ENCODE peak calls at places on chromosomes 3 and 15, in six cellular contexts. One of them, this sample, is unnamed.

GRCh38 chr15:68783226-68784054 is 37.3 kb downstream of the ANP32A start:
- DNase-seq in GM12878: no peak
- DNase-seq in ovary: no peak
- DNase-seq in sigmoid colon: peak; percentile 63
- DNase-seq in stomach: peak; percentile 77
- DNase-seq in tibial nerve: no peak
- DNase-seq in this sample: peak; percentile 72

GRCh38 chr15:60328852-60329443 is 68.8 kb downstream of the ANXA2 start:
- DNase-seq in tibial nerve: peak; percentile 29
- DNase-seq in ovary: no peak
- DNase-seq in GM12878: no peak
- DNase-seq in sigmoid colon: no peak
- DNase-seq in stomach: no peak
- DNase-seq in this sample: no peak

GRCh38 chr15:34588046-34588674 is 4.7 kb upstream of the GOLGA8B start:
- DNase-seq in tibial nerve: peak; percentile 68
- DNase-seq in sigmoid colon: peak; percentile 84
- DNase-seq in stomach: peak; percentile 64
- DNase-seq in ovary: peak; percentile 69
- DNase-seq in GM12878: no peak
- DNase-seq in this sample: peak; percentile 64

GRCh38 chr15:90300541-90300940 is 35.1 kb downstream of the NGRN start:
- DNase-seq in ovary: no peak
- DNase-seq in sigmoid colon: no peak
- DNase-seq in GM12878: no peak
- DNase-seq in tibial nerve: no peak
- DNase-seq in stomach: no peak
- DNase-seq in this sample: no peak

GRCh38 chr3:158785972-158786371 is 15.9 kb upstream of the MFSD1 start:
- DNase-seq in sigmoid colon: no peak
- DNase-seq in ovary: no peak
- DNase-seq in GM12878: no peak
- DNase-seq in stomach: no peak
- DNase-seq in tibial nerve: no peak
- DNase-seq in this sample: no peak

GRCh38 chr3:177211503-177212277 is 14.4 kb upstream of the TBL1XR1 start:
- DNase-seq in tibial nerve: no peak
- DNase-seq in ovary: no peak
- DNase-seq in GM12878: no peak
- DNase-seq in stomach: peak; percentile 90
- DNase-seq in sigmoid colon: no peak
- DNase-seq in this sample: peak; percentile 88

GRCh38 chr3:6220361-6220957 is 640.5 kb upstream of the GRM7 start:
- DNase-seq in GM12878: no peak
- DNase-seq in ovary: no peak
- DNase-seq in stomach: no peak
- DNase-seq in sigmoid colon: no peak
- DNase-seq in tibial nerve: no peak
- DNase-seq in this sample: no peak

GRCh38 chr15:69742361-69742760 is 289.7 kb downstream of the RPLP1 start:
- DNase-seq in sigmoid colon: peak; percentile 86
- DNase-seq in stomach: no peak
- DNase-seq in tibial nerve: no peak
- DNase-seq in ovary: no peak
- DNase-seq in GM12878: no peak
- DNase-seq in this sample: no peak

GRCh38 chr3:51957520-51958205 is 2.5 kb downstream of the GPR62 start:
- DNase-seq in ovary: no peak
- DNase-seq in sigmoid colon: no peak
- DNase-seq in GM12878: no peak
- DNase-seq in stomach: no peak
- DNase-seq in tibial nerve: no peak
- DNase-seq in this sample: no peak

GRCh38 chr3:182740710-182741109 is 52.6 kb upstream of the ATP11B start:
- DNase-seq in GM12878: no peak
- DNase-seq in tibial nerve: no peak
- DNase-seq in stomach: peak; percentile 62
- DNase-seq in ovary: no peak
- DNase-seq in sigmoid colon: no peak
- DNase-seq in this sample: peak; percentile 64

GRCh38 chr15:29674661-29675533 is 147.4 kb downstream of the TJP1 start:
- DNase-seq in stomach: peak; percentile 85
- DNase-seq in GM12878: no peak
- DNase-seq in sigmoid colon: no peak
- DNase-seq in tibial nerve: no peak
- DNase-seq in ovary: peak; percentile 56
- DNase-seq in this sample: peak; percentile 83

GRCh38 chr3:5389057-5389456 is 201.6 kb downstream of the EDEM1 start:
- DNase-seq in stomach: no peak
- DNase-seq in GM12878: no peak
- DNase-seq in tibial nerve: no peak
- DNase-seq in sigmoid colon: no peak
- DNase-seq in ovary: no peak
- DNase-seq in this sample: no peak

GRCh38 chr3:159322322-159322939 is 520.6 kb downstream of the MFSD1 start:
- DNase-seq in ovary: no peak
- DNase-seq in sigmoid colon: no peak
- DNase-seq in GM12878: no peak
- DNase-seq in tibial nerve: no peak
- DNase-seq in stomach: no peak
- DNase-seq in this sample: peak; percentile 11

GRCh38 chr15:67472957-67473356 is 48.0 kb upstream of the C15orf61 start:
- DNase-seq in tibial nerve: no peak
- DNase-seq in GM12878: no peak
- DNase-seq in sigmoid colon: no peak
- DNase-seq in ovary: no peak
- DNase-seq in stomach: no peak
- DNase-seq in this sample: no peak

GRCh38 chr3:32048487-32049174 is 57.8 kb upstream of the GPD1L start:
- DNase-seq in tibial nerve: no peak
- DNase-seq in sigmoid colon: no peak
- DNase-seq in ovary: no peak
- DNase-seq in stomach: no peak
- DNase-seq in GM12878: no peak
- DNase-seq in this sample: no peak

GRCh38 chr3:40690696-40691597 is 166.2 kb downstream of the ZNF621 start:
- DNase-seq in sigmoid colon: peak; percentile 84
- DNase-seq in tibial nerve: peak; percentile 86
- DNase-seq in GM12878: no peak
- DNase-seq in stomach: peak; percentile 88
- DNase-seq in ovary: peak; percentile 72
- DNase-seq in this sample: peak; percentile 66

DNA sequence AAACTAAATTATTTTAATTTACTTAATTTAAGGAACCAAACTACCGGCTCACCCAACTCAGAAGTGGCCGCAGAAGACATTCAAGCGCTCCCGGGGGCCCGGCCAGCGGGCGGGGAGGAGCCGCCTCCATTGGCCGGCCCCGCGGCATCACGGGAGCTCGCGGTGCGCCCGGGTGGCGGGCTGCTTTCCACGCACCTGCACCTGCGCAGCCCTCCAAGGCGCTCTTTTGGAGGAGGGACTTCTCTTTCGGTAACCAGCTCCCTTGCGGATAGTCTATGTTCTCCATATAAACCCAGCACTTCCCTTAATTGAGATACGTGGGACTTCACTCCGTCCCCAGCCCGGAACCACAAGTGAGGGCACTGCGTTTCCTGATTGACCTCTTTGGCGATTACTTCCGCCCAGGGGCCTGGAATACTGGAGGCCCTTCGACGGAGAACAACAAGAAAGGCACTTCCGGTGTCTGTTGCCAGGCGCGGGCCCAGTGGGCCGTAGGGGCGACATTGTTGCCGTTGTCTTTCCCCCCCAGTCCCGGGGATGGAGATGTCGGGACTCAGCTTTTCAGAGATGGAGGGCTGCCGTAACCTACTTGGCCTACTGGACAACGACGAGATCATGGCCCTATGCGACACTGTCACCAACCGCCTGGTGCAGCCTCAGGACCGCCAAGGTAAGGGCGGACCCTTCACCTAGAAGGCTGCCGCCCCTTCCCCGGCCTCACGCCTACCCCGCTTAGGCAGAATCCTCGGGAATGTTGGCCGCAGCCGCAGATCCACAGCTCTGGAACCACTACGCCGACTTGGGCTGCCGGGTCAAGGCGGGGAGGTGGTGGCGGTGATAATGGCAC is at the start of gene C3orf38:
- DNase-seq in GM12878: peak; percentile 64
- DNase-seq in stomach: peak; percentile 85
- DNase-seq in ovary: peak; percentile 88
- DNase-seq in sigmoid colon: peak; percentile 94
- DNase-seq in tibial nerve: peak; percentile 86
- DNase-seq in this sample: peak; percentile 87
- TF ChIP-seq EP300 in GM12878: no peak
- TF ChIP-seq EP300 in stomach: no peak
- TF ChIP-seq EP300 in ovary: no peak
- TF ChIP-seq EP300 in sigmoid colon: no peak
- TF ChIP-seq EP300 in tibial nerve: peak; percentile 34
- TF ChIP-seq EP300 in this sample: no peak

DNA sequence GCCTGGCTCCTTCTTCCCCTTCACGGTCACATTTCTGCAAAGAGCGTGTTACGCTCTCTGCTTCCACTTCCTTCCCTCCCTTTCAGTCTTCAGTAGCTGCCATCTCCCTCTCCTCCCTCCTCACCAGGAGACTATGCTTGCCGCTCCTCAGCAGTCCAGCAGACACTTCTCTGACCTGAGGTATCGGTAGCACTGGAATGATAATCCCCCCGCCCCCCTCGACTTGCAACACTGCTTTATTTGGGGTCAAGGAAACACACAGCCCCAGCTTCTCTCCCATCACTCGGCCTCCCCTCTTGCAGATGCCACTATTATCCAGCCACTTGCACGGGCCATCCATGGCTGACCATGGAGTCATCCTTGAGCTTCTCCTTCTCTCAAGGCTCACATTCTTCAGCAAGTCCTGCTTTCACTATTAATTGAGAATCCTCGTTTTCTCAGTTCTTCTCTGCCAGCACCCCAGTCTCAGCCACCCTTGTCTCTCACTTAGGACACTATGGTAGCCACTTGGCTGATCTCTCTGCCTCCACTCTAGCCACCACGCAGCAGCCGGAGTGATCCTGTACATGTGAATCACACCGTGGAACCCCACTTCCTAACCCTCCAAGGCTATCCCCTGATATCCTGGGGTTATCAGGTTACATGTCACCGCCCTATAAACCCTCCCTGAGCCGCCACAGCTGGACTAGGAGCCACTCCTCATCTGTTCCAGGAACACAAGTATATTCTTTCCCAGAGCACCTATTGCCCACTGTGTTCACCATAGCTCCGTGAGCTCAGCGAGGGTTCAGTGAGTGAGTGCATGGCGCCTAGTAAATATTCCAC is 960 bp upstream of the PARP14 start:
- DNase-seq in stomach: peak; percentile 36
- DNase-seq in tibial nerve: peak; percentile 38
- DNase-seq in sigmoid colon: peak; percentile 70
- DNase-seq in GM12878: no peak
- DNase-seq in ovary: peak; percentile 30
- DNase-seq in this sample: peak; percentile 38
- TF ChIP-seq EP300 in stomach: no peak
- TF ChIP-seq EP300 in tibial nerve: no peak
- TF ChIP-seq EP300 in sigmoid colon: no peak
- TF ChIP-seq EP300 in GM12878: peak; percentile 6
- TF ChIP-seq EP300 in ovary: no peak
- TF ChIP-seq EP300 in this sample: no peak

GRCh38 chr3:112990672-112991602 is at the start of gene GTPBP8:
- DNase-seq in GM12878: peak; percentile 69
- DNase-seq in sigmoid colon: peak; percentile 96
- DNase-seq in stomach: peak; percentile 92
- DNase-seq in tibial nerve: peak; percentile 80
- DNase-seq in ovary: peak; percentile 87
- DNase-seq in this sample: peak; percentile 95
- TF ChIP-seq EP300 in GM12878: peak; percentile 82
- TF ChIP-seq EP300 in sigmoid colon: no peak
- TF ChIP-seq EP300 in stomach: peak; percentile 38
- TF ChIP-seq EP300 in tibial nerve: peak; percentile 70
- TF ChIP-seq EP300 in ovary: peak; percentile 27
- TF ChIP-seq EP300 in this sample: no peak

GRCh38 chr3:194487289-194488006 is 646 bp upstream of the ATP13A3 start:
- DNase-seq in GM12878: no peak
- DNase-seq in sigmoid colon: peak; percentile 74
- DNase-seq in stomach: peak; percentile 48
- DNase-seq in ovary: peak; percentile 31
- DNase-seq in tibial nerve: peak; percentile 50
- DNase-seq in this sample: peak; percentile 43
- TF ChIP-seq EP300 in GM12878: no peak
- TF ChIP-seq EP300 in sigmoid colon: no peak
- TF ChIP-seq EP300 in stomach: no peak
- TF ChIP-seq EP300 in ovary: no peak
- TF ChIP-seq EP300 in tibial nerve: no peak
- TF ChIP-seq EP300 in this sample: no peak

This sample was measured in transverse colon.